ENCODE peak calls at places on chromosomes 11 and 22, in four cellular contexts. P is stomach, N is fibroblast of lung, Y is K562. U is an unnamed sample.

GRCh38 chr11:62574363-62575057 is 819 bp upstream of the EEF1G start:
- DNase-seq in Y (peak; percentile 40), N (peak; percentile 36), P (peak; percentile 40), U (no peak)

GRCh38 chr11:103395612-103396011 is 286.4 kb downstream of the DYNC2H1 start:
- DNase-seq in P (no peak), N (peak; percentile 94), Y (no peak), U (no peak)

GRCh38 chr11:6297831-6298230 is 22.5 kb downstream of the CAVIN3 start:
- DNase-seq in N (no peak), P (no peak), Y (no peak), U (no peak)

GRCh38 chr11:2841411-2842190 is 44.0 kb downstream of the CDKN1C start:
- DNase-seq in P (no peak), Y (no peak), N (no peak), U (no peak)

GRCh38 chr11:46176421-46176820 is 55.2 kb upstream of the PHF21A start:
- DNase-seq in Y (no peak), N (no peak), P (no peak), U (no peak)

GRCh38 chr22:45192701-45193187 is 29.0 kb downstream of the NUP50 start:
- DNase-seq in Y (peak; percentile 69), N (no peak), P (no peak), U (no peak)

GRCh38 chr22:36870250-36870649 is 9.4 kb downstream of the NCF4 start:
- DNase-seq in Y (no peak), P (no peak), N (no peak), U (no peak)

GRCh38 chr11:124800226-124800929 is at the start of gene MSANTD2:
- DNase-seq in N (peak; percentile 82), P (peak; percentile 86), Y (peak; percentile 78), U (peak; percentile 92)

GRCh38 chr11:117823294-117823940 is 1.1 kb downstream of the FXYD2 start:
- DNase-seq in N (no peak), Y (peak; percentile 27), P (no peak), U (no peak)

GRCh38 chr11:9574806-9575530 is 1.5 kb downstream of the WEE1 start:
- DNase-seq in N (peak; percentile 85), P (peak; percentile 44), Y (peak; percentile 73), U (no peak)

GRCh38 chr11:47179655-47179991 is 2.9 kb upstream of the ARFGAP2 start:
- DNase-seq in P (peak; percentile 40), Y (peak; percentile 65), N (no peak), U (no peak)

GRCh38 chr11:83070044-83070877 is 1.4 kb downstream of the RAB30 start:
- DNase-seq in Y (peak; percentile 23), N (peak; percentile 85), P (no peak), U (no peak)

GRCh38 chr11:68690671-68691401 is 6.5 kb downstream of the GAL start:
- DNase-seq in P (no peak), Y (no peak), N (no peak), U (no peak)

GRCh38 chr11:68099474-68100405 is 21.4 kb downstream of the CHKA start:
- DNase-seq in Y (peak; percentile 74), N (peak; percentile 60), P (peak; percentile 95), U (no peak)

GRCh38 chr22:22787805-22788459 is 99.7 kb upstream of the IGLL5 start:
- DNase-seq in P (peak; percentile 68), N (peak; percentile 12), Y (peak; percentile 97), U (no peak)

GRCh38 chr22:43481528-43482309 is 69.9 kb downstream of the MPPED1 start:
- DNase-seq in P (peak; percentile 37), N (no peak), Y (no peak), U (no peak)

GRCh38 chr22:44311855-44312170 is 938 bp downstream of the SHISAL1 start:
- DNase-seq in P (no peak), Y (no peak), N (peak; percentile 77), U (no peak)

GRCh38 chr11:14029415-14029814 is 66.9 kb downstream of the SPON1 start:
- DNase-seq in Y (no peak), P (no peak), N (no peak), U (no peak)

GRCh38 chr11:14022821-14023220 is 60.3 kb downstream of the SPON1 start:
- DNase-seq in Y (no peak), P (no peak), N (no peak), U (no peak)

GRCh38 chr11:14029971-14030531 is 67.5 kb downstream of the SPON1 start:
- DNase-seq in P (peak; percentile 79), Y (no peak), N (peak; percentile 80), U (no peak)

GRCh38 chr11:14022251-14022650 is 59.7 kb downstream of the SPON1 start:
- DNase-seq in N (no peak), P (no peak), Y (no peak), U (no peak)

DNA sequence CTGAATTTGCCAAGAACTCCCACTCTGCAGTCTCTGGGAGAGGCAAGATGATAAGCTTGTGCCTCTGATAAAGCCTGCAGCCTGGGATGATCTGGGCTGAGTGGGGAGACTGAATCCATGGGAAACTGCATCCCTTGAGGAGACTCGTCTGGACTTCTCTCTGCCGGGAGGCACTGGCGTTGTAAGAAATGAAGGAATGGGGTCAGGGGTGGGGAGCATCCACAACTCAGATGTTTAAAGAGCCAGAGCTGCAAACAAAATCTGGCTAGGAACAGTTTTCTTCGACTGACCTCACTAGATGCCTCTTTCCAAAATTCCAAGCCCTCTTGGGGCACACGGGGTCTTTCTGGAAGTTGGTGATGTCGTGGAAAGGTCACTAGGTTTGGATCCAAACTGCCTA is 64.4 kb downstream of the SPON1 start:
- DNase-seq in Y (no peak), P (no peak), N (no peak), U (no peak)
- TF ChIP-seq CTCF in Y (no peak), P (no peak), N (no peak), U (no peak)

GRCh38 chr11:118903204-118904015 is 19.7 kb downstream of the CXCR5 start:
- DNase-seq in Y (no peak), P (no peak), N (no peak), U (no peak)

GRCh38 chr11:118899706-118900360 is 16.1 kb downstream of the CXCR5 start:
- DNase-seq in Y (no peak), P (no peak), N (no peak), U (no peak)

GRCh38 chr11:118902336-118903203 is 18.9 kb downstream of the CXCR5 start:
- DNase-seq in P (no peak), N (no peak), Y (no peak), U (no peak)

GRCh38 chr11:118900535-118901384 is 17.1 kb downstream of the CXCR5 start:
- DNase-seq in N (no peak), Y (no peak), P (no peak), U (no peak)

DNA sequence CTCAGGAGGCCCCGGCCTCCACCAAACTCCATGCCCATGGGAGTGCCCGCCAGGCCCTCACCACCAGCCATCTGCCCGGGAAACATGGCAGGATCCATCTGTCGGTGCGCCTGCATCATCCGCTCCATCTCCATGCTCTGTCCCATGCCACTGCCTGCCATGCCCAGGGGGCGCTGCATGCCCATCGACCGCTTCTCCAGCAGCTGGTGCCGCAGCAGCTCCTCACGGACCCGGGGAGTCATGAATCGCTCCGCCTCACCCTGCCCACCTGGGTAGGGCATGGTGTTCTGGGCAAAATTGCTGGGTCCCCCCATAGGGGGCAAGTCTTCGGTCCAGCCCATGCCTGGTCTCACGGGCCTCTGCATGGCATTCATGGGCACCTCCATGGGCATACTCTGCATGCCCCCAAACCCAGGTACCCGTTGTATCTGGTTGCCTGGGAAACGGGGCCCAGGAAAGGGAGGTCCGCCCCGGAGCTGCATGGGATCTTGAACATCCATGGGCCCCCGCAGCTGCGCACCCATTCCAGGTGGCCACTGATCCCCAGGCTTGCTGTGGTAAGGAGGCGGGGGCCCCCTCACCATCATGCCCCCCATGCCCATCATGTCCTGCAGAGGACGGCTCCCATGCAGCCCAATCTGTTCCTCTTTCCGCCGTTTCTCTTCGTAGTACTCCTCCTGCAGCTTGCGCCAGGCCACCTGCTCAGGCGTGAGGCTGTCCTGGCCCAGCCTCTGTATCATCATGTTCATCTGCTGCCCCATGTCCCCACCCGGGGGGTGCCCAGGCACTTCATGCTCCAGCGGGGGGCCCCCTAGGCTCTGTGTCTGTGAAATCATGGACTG is 18.0 kb downstream of the CXCR5 start:
- DNase-seq in P (no peak), Y (no peak), N (no peak), U (no peak)
- TF ChIP-seq CTCF in P (no peak), Y (no peak), N (peak; percentile 8), U (no peak)

GRCh38 chr11:43680521-43681505 is at the start of gene HSD17B12:
- DNase-seq in Y (peak; percentile 77), N (peak; percentile 99), P (peak; percentile 98), U (peak; percentile 94)
- TF ChIP-seq CTCF in Y (no peak), N (no peak), P (no peak), U (no peak)

DNA sequence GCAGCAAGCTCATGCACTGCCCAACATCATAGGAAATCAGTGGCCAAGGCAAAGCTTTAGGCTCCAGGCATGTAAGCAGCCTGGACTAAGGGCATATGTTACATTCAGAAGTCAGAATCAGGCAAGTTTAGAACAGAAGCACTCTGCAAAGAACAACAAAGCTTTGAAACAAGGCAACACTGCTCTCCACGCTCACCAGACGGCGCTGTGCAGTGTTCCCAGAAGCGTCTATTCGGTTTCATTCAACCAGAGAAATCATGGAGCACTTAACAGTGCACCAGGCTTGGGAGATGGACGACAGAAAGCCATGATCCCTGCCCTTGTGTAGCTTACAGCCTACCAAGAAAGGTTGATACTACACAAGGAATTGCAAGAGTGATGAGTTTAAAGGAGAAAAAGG is 555.8 kb downstream of the BUD13 start:
- DNase-seq in N (peak; percentile 27), P (no peak), Y (peak; percentile 20), U (no peak)
- TF ChIP-seq CTCF in N (peak; percentile 41), P (peak; percentile 17), Y (peak; percentile 77), U (no peak)

DNA sequence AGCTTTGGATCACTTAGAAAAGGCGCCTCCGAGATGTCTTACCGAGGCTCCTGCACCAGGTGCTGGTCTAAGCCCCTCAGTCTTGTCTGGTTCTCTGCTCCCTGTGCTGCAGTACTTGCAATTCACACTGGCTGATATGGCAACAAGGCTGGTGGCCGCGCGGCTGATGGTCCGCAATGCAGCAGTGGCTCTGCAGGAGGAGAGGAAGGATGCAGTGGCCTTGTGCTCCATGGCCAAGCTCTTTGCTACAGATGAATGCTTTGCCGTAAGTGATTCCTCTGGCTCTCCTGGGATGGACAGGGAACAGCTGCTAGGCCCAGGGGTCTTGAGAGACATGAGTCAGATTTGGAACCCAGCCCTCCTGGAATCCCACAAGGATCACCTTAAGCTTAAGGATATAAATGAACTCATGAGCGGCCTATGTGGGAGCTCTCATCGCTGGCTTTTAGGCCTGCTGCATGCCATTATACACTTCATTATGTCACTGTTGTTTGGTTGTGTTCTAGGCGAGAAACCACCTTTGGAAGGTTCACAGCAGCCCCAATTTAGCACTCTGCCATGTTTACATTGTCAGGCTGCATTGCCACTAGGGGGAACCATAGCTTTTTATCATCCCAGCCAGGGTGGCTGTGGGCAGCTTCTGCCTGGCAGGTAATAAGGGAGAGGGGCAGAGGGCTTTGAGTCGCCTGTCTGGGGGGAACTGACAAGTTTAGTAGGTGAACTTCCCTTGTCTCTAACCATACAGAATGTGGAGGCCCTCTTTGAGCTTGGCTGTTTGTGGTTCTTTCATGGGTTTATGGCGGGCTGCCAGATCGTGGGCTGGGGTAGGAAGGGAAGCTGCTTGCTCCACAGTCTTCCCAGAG is 8.5 kb downstream of the ACAD8 start:
- DNase-seq in Y (peak; percentile 57), P (no peak), N (no peak), U (no peak)
- TF ChIP-seq CTCF in Y (peak; percentile 63), P (peak; percentile 17), N (peak; percentile 33), U (peak; percentile 67)

DNA sequence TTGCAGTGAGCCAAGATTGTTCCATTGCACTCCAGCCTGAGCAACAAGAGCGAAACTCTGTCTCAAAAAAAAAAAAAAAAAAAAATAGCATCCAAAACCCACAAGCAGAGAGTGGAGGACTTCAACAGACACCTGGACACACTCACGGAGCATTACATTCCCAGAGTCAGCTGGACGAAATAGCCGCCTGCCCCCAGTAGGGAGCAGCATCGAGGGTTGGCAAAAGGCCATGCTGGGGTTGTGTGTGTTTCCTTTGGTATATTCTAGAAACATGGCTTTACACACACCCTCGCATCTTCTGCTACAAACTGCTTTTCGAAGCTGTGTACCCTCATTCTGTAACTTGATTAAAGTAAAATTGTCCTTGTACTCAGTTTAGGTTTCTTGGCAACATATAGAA is 5.3 kb downstream of the ADA2 start:
- DNase-seq in N (peak; percentile 7), Y (peak; percentile 61), P (peak; percentile 38), U (no peak)
- TF ChIP-seq CTCF in N (peak; percentile 32), Y (peak; percentile 61), P (no peak), U (peak; percentile 68)